ENCODE peak calls at places on chromosomes 11 and 22, in seven cellular contexts. Z is tibial nerve, L is gastrocnemius medialis, U is epithelial cell of esophagus, S is coronary artery, O is HFF-Myc, B is GM13977. D is an unnamed sample.

GRCh38 chr22:36010090-36010489 is 18.5 kb downstream of the RBFOX2 start:
- DNase-seq in Z (no peak), L (no peak), U (no peak), S (no peak), O (no peak), B (no peak), D (no peak)

GRCh38 chr22:30354644-30355043 is 2.0 kb downstream of the SF3A1 start:
- DNase-seq in Z (no peak), L (no peak), U (peak), S (no peak), O (no peak), B (no peak), D (no peak)

GRCh38 chr22:20107951-20108756 is 7.8 kb upstream of the RANBP1 start:
- DNase-seq in Z (no peak), L (no peak), U (no peak), S (no peak), O (no peak), B (no peak), D (no peak)

GRCh38 chr11:132943325-132943736 is 589.0 kb downstream of the OPCML start:
- DNase-seq in Z (no peak), L (no peak), U (no peak), S (no peak), O (no peak), B (no peak), D (no peak)

GRCh38 chr11:47768090-47768620 is 1.0 kb upstream of the FNBP4 start:
- DNase-seq in Z (peak), L (peak), U (peak), S (peak), O (peak), B (no peak), D (no peak)

GRCh38 chr11:122984186-122985011 is 2.8 kb upstream of the BSX start:
- DNase-seq in Z (no peak), L (no peak), U (no peak), S (no peak), O (no peak), B (peak), D (peak)

GRCh38 chr11:35676611-35676965 is 14.0 kb downstream of the TRIM44 start:
- DNase-seq in Z (no peak), L (no peak), U (no peak), S (no peak), O (no peak), B (no peak), D (no peak)

GRCh38 chr11:59802639-59803176 is 7.9 kb downstream of the MRPL16 start:
- DNase-seq in Z (peak), L (no peak), U (peak), S (no peak), O (no peak), B (peak), D (peak)

GRCh38 chr11:112841719-112842118 is 119.5 kb upstream of the NCAM1 start:
- DNase-seq in Z (no peak), L (no peak), U (no peak), S (no peak), O (no peak), B (no peak), D (no peak)

GRCh38 chr11:112216591-112217105 is 9.6 kb upstream of the PTS start:
- DNase-seq in Z (no peak), L (no peak), U (no peak), S (no peak), O (no peak), B (no peak), D (no peak)

GRCh38 chr22:46096051-46096450 is 54.3 kb upstream of the PPARA start:
- DNase-seq in Z (no peak), L (no peak), U (no peak), S (no peak), O (no peak), B (no peak), D (no peak)

GRCh38 chr11:44568706-44569473 is 3.4 kb downstream of the CD82 start:
- DNase-seq in Z (peak), L (peak), U (peak), S (peak), O (peak), B (peak), D (peak)

GRCh38 chr11:84824624-84825023 is 802.5 kb downstream of the DLG2 start:
- DNase-seq in Z (no peak), L (no peak), U (peak), S (no peak), O (no peak), B (no peak), D (no peak)

GRCh38 chr22:43789452-43789851 is 22.7 kb downstream of the EFCAB6 start:
- DNase-seq in Z (no peak), L (no peak), U (peak), S (no peak), O (peak), B (no peak), D (no peak)

GRCh38 chr11:122287401-122287800 is 171.4 kb upstream of the BLID start:
- DNase-seq in Z (no peak), L (no peak), U (no peak), S (no peak), O (no peak), B (no peak), D (no peak)

GRCh38 chr11:69427337-69427736 is 54.1 kb upstream of the LINC01488 start:
- DNase-seq in Z (no peak), L (no peak), U (no peak), S (no peak), O (no peak), B (no peak), D (no peak)

GRCh38 chr11:63635762-63636465 is 21.7 kb upstream of the PLAAT3 start:
- DNase-seq in Z (peak), L (no peak), U (peak), S (no peak), O (peak), B (peak), D (peak)

GRCh38 chr11:100681064-100681502 is 6.0 kb upstream of the ARHGAP42 start:
- DNase-seq in Z (peak), L (peak), U (peak), S (no peak), O (no peak), B (peak), D (peak)

GRCh38 chr22:27090595-27090994 is 433.2 kb downstream of the MIAT start:
- DNase-seq in Z (no peak), L (no peak), U (no peak), S (no peak), O (no peak), B (no peak), D (no peak)

GRCh38 chr11:88284306-88285057 is 53.1 kb downstream of the CTSC start:
- DNase-seq in Z (no peak), L (no peak), U (no peak), S (no peak), O (no peak), B (no peak), D (no peak)

GRCh38 chr22:50656122-50657070 is 16.2 kb upstream of the SHANK3 start:
- DNase-seq in Z (no peak), L (no peak), U (peak), S (no peak), O (no peak), B (no peak), D (no peak)

GRCh38 chr22:44489817-44490216 is 8.2 kb downstream of the RTL6 start:
- DNase-seq in Z (no peak), L (no peak), U (no peak), S (no peak), O (no peak), B (no peak), D (no peak)

GRCh38 chr22:17828502-17829080 is 54.3 kb upstream of the BID start:
- DNase-seq in Z (no peak), L (no peak), U (no peak), S (no peak), O (no peak), B (no peak), D (no peak)

GRCh38 chr11:126392638-126393023 is 37.1 kb downstream of the ST3GAL4 start:
- DNase-seq in Z (no peak), L (no peak), U (no peak), S (no peak), O (no peak), B (no peak), D (no peak)

GRCh38 chr11:65786786-65787636 is at the start of gene OVOL1:
- DNase-seq in Z (no peak), L (no peak), U (peak), S (no peak), O (no peak), B (peak), D (peak)

GRCh38 chr11:60003729-60004128 is 13.3 kb upstream of the OOSP4B start:
- DNase-seq in Z (no peak), L (no peak), U (no peak), S (no peak), O (no peak), B (no peak), D (no peak)

GRCh38 chr22:41919357-41920224 is 4.7 kb upstream of the SHISA8 start:
- DNase-seq in Z (peak), L (no peak), U (peak), S (no peak), O (no peak), B (peak), D (peak)

GRCh38 chr11:36097219-36097650 is 153.4 kb downstream of the LDLRAD3 start:
- DNase-seq in Z (no peak), L (no peak), U (no peak), S (peak), O (no peak), B (no peak), D (no peak)

GRCh38 chr11:44614281-44614680 is 48.8 kb downstream of the CD82 start:
- DNase-seq in Z (no peak), L (no peak), U (no peak), S (no peak), O (no peak), B (no peak), D (no peak)

GRCh38 chr22:29150701-29151100 is 55.0 kb upstream of the EMID1 start:
- DNase-seq in Z (no peak), L (no peak), U (no peak), S (no peak), O (no peak), B (no peak), D (no peak)

GRCh38 chr11:16791494-16791961 is 53.1 kb downstream of the C11orf58 start:
- DNase-seq in Z (peak), L (no peak), U (peak), S (no peak), O (peak), B (no peak), D (no peak)

DNA sequence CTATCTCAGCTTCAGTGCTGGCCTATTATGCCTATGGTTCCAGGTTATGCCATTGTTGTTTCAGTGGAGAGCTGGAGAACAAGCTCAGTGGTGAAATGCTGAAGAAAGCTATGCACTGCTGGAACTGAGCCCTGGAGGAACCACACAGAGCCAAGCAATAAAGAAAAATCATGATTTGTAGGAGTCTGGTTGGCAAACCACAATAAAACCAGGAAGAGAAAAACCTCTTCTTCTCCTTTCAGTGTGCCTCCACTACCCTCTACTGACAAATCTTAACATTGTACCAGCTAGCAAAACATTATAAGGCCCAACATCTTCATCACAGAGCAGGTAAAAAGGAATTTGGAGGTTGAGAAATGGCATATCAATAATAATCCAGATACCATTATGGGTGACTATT is 5.3 kb downstream of the OR51F2 start:
- DNase-seq in Z (no peak), L (no peak), U (no peak), S (no peak), O (no peak), B (no peak), D (no peak)
- TF ChIP-seq CTCF in Z (no peak), L (no peak), U (peak), S (no peak), O (no peak), B (peak), D (no peak)

DNA sequence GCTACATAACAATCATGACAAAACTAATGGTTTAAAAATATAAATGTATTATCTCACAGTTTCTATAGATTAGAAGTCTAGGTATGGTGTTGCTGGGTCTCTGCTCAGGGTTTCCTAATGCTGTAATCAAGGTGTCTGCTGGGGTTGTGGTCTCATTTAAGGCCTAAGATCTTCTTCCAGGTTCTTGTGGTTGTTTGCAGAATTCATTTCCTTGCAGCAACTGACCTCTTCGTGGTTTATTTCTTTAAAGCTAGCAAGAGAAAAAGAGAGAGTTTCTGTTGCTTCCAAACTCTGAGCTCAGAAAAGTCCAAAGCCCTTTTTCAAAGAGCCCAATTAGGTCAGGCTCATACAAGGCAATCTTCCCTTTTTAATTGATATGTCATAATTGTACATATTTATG is 452.7 kb upstream of the CCDC179 start:
- DNase-seq in Z (no peak), L (no peak), U (no peak), S (no peak), O (no peak), B (no peak), D (no peak)
- TF ChIP-seq CTCF in Z (no peak), L (no peak), U (no peak), S (no peak), O (no peak), B (no peak), D (no peak)

DNA sequence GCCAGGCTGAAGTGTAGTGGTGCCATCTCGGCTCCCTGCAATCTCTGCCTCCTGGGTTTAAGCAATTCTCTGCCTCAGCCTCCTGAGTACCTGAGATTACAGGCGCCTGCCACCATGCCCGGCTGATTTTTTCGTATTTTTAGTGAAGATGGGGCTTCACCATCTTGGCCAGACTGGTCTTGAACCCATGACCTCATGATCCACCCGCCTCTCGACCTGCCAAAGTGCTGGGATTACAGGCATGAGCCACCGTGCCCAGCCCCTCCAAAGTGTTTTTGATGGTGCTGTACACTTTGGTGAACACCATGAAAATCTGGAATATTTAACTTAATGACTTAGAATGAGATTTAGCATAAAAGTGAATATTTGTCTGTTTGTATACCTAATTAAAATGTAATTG is 5.6 kb downstream of the LUZP2 start:
- DNase-seq in Z (no peak), L (no peak), U (no peak), S (no peak), O (no peak), B (no peak), D (no peak)
- TF ChIP-seq CTCF in Z (no peak), L (no peak), U (no peak), S (no peak), O (no peak), B (no peak), D (no peak)

DNA sequence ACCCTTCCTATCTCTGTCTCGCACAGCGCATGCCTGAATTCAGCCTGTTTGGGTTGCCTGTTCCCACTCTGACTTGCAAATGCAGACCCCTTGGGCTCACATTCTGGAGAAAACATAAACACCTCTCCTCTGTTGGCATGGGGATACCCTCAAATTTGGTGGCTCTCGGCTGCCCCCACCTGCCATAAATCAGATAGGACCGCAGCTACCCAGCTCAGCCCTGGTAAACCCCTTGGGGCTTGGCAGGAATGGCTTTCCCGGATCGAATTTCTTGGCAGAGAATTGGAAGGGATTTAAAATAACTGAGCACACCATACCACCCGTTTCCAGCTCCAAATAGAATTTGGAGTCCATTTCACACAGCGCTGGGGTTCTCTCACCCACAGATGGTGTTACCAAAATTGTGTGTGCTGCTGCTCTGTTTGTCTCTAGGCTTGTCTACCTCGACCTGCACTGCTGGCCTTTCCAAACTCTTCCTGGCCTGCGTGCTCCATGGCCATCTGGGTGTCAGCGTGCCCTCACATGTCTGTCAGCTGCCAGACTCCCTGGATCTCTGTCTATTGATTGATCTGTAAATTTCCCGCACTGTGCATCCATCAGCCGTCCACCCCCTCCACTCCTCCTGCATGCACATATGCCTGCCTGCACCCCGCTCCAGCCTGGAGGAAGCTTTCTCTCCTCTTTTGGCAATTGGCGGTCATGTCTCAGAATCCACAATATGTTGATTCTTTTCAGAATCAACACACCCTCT is 134.0 kb downstream of the NTM start:
- DNase-seq in Z (no peak), L (no peak), U (peak), S (no peak), O (no peak), B (no peak), D (no peak)
- TF ChIP-seq CTCF in Z (no peak), L (no peak), U (peak), S (no peak), O (peak), B (peak), D (no peak)

DNA sequence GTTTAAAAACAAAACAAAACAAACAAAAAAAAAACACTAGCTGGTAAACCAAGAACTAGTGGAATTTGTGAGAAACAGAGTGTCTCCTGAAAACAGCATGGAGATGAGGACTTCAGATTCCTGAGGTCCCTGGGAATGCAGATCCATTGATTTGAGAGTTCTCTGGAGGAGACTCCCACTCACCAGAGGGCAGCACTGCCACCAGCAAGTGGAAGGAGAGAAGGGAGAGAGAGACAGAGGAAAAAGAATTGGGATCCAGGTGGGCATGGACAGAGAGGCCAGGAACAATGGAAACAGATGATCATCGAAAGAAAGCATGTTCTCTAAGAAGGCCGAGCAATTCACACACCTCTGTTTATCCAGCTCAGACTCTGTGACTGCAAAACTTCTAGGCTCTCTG is 31.8 kb downstream of the ETS1 start:
- DNase-seq in Z (no peak), L (no peak), U (peak), S (no peak), O (no peak), B (no peak), D (no peak)
- TF ChIP-seq CTCF in Z (no peak), L (peak), U (peak), S (no peak), O (peak), B (no peak), D (no peak)

D was measured in GM20000.